ENCODE peak calls at places on chromosomes 12 and 14, in seven cellular contexts. O, W, D, N, H, M and K are unnamed samples.

GRCh38 chr12:52086366-52086765 is 6.9 kb downstream of the SMIM41 start:
- ATAC-seq in D (no peak), N (no peak), O (no peak), M (no peak), H (no peak), W (no peak), K (no peak)

GRCh38 chr12:66636771-66637170 is 42.1 kb downstream of the GRIP1 start:
- ATAC-seq in O (no peak), N (peak; percentile 75), W (no peak), H (peak; percentile 99), M (no peak), D (no peak), K (no peak)

GRCh38 chr12:70520847-70521246 is 116.4 kb downstream of the PTPRB start:
- ATAC-seq in O (no peak), W (no peak), D (no peak), H (no peak), N (no peak), M (no peak), K (no peak)

GRCh38 chr14:100962494-100962893 is 59.0 kb upstream of the RTL1 start:
- ATAC-seq in O (no peak), M (no peak), N (no peak), D (no peak), H (no peak), W (no peak), K (no peak)

GRCh38 chr12:78651755-78652154 is 212.8 kb upstream of the SYT1 start:
- ATAC-seq in M (no peak), W (no peak), H (no peak), O (no peak), D (no peak), N (no peak), K (no peak)

GRCh38 chr12:124399622-124400021 is 104.7 kb downstream of the RFLNA start:
- ATAC-seq in D (peak; percentile 24), W (no peak), N (no peak), O (peak; percentile 74), H (peak; percentile 35), M (no peak), K (no peak)

GRCh38 chr14:22597265-22597664 is 835 bp upstream of the ABHD4 start:
- ATAC-seq in W (no peak), O (no peak), H (no peak), M (no peak), D (no peak), N (no peak), K (no peak)

GRCh38 chr14:24403294-24404013 is 4.7 kb downstream of the NYNRIN start:
- ATAC-seq in O (no peak), H (peak; percentile 11), D (no peak), W (no peak), M (no peak), N (peak; percentile 56), K (no peak)

GRCh38 chr12:21795648-21796328 is 21.3 kb upstream of the KCNJ8 start:
- ATAC-seq in N (no peak), H (no peak), O (no peak), D (no peak), W (no peak), M (no peak), K (no peak)

GRCh38 chr12:66065623-66066022 is 64.9 kb downstream of the LLPH start:
- ATAC-seq in D (no peak), N (no peak), W (no peak), O (no peak), H (no peak), M (no peak), K (no peak)

GRCh38 chr14:104687601-104688504 is 1.6 kb upstream of the INF2 start:
- ATAC-seq in M (no peak), D (no peak), N (peak; percentile 83), W (no peak), H (peak; percentile 90), O (no peak), K (no peak)

GRCh38 chr14:35333347-35333730 is 41.2 kb downstream of the PSMA6 start:
- ATAC-seq in M (no peak), O (peak; percentile 34), N (no peak), H (no peak), D (peak; percentile 25), W (no peak), K (peak; percentile 10)

GRCh38 chr12:104513681-104514080 is 56.9 kb downstream of the CHST11 start:
- ATAC-seq in N (no peak), O (no peak), H (no peak), M (no peak), D (no peak), W (no peak), K (no peak)

GRCh38 chr12:50390284-50390683 is 6.1 kb downstream of the FAM186A start:
- ATAC-seq in W (no peak), D (no peak), M (no peak), H (peak; percentile 31), O (no peak), N (peak; percentile 71), K (no peak)

GRCh38 chr12:9910716-9911421 is 21.3 kb downstream of the CLEC2A start:
- ATAC-seq in N (no peak), H (no peak), W (no peak), D (no peak), M (no peak), O (no peak), K (no peak)

GRCh38 chr12:116045158-116045557 is 232.3 kb downstream of the MED13L start:
- ATAC-seq in O (no peak), H (no peak), M (no peak), D (no peak), W (no peak), N (no peak), K (no peak)

GRCh38 chr12:587132-587531 is 76.1 kb downstream of the NINJ2 start:
- ATAC-seq in H (no peak), N (no peak), D (no peak), O (no peak), M (no peak), W (no peak), K (no peak)

GRCh38 chr12:2528001-2528400 is 266.8 kb upstream of the FKBP4 start:
- ATAC-seq in M (no peak), D (no peak), W (no peak), N (no peak), H (no peak), O (no peak), K (no peak)

GRCh38 chr12:132494294-132495164 is 4.6 kb downstream of the FBRSL1 start:
- ATAC-seq in D (no peak), O (no peak), W (no peak), N (no peak), H (peak; percentile 58), M (no peak), K (no peak)

GRCh38 chr12:4858385-4858784 is 51.3 kb upstream of the KCNA1 start:
- ATAC-seq in N (no peak), D (no peak), W (no peak), H (peak; percentile 83), O (no peak), M (no peak), K (no peak)

GRCh38 chr12:122852336-122853275 is 17.3 kb downstream of the HIP1R start:
- ATAC-seq in H (peak; percentile 37), W (no peak), N (peak; percentile 38), D (no peak), O (no peak), M (no peak), K (no peak)

GRCh38 chr12:131831021-131831571 is 2.9 kb downstream of the MMP17 start:
- ATAC-seq in N (peak; percentile 28), H (peak; percentile 11), O (peak; percentile 18), W (peak; percentile 16), D (no peak), M (no peak), K (peak; percentile 3)

GRCh38 chr14:97120204-97121120 is 323.3 kb downstream of the VRK1 start:
- ATAC-seq in W (peak; percentile 93), D (peak; percentile 91), N (no peak), H (no peak), O (peak; percentile 94), M (peak; percentile 97), K (peak; percentile 74)

GRCh38 chr14:93039649-93040315 is 75.9 kb downstream of the ITPK1 start:
- ATAC-seq in W (no peak), M (no peak), D (no peak), O (no peak), H (no peak), N (no peak), K (no peak)

GRCh38 chr12:94874986-94875312 is 128.5 kb downstream of the NDUFA12 start:
- ATAC-seq in D (no peak), H (peak; percentile 47), M (no peak), N (no peak), O (no peak), W (no peak), K (no peak)